ENCODE peak calls at places on chromosomes 5 and 9, in five cellular contexts. W is testis; I is Peyer's patch; R is CD4-positive, alpha-beta T cell; B is uterus. O is an unnamed sample.

GRCh38 chr9:36936498-36936831 is 97.6 kb downstream of the PAX5 start:
- DNase-seq in W (no peak), I (no peak), R (no peak), B (no peak), O (no peak)

GRCh38 chr9:124326378-124326777 is 68.6 kb downstream of the NEK6 start:
- DNase-seq in W (no peak), I (no peak), R (no peak), B (no peak), O (no peak)

GRCh38 chr9:105890046-105890822 is 195.9 kb downstream of the TMEM38B start:
- DNase-seq in W (no peak), I (no peak), R (no peak), B (no peak), O (no peak)

GRCh38 chr9:94875300-94876063 is 149.0 kb downstream of the AOPEP start:
- DNase-seq in W (no peak), I (no peak), R (no peak), B (no peak), O (no peak)

GRCh38 chr9:134399435-134400056 is 73.3 kb downstream of the RXRA start:
- DNase-seq in W (no peak), I (no peak), R (no peak), B (no peak), O (no peak)

GRCh38 chr5:138140268-138140667 is 1.0 kb upstream of the NME5 start:
- DNase-seq in W (no peak), I (no peak), R (no peak), B (no peak), O (no peak)

GRCh38 chr5:108560581-108560980 is 178.7 kb upstream of the FBXL17 start:
- DNase-seq in W (no peak), I (no peak), R (no peak), B (no peak), O (no peak)

GRCh38 chr9:38254756-38255155 is 137.7 kb upstream of the ALDH1B1 start:
- DNase-seq in W (no peak), I (no peak), R (no peak), B (no peak), O (no peak)

GRCh38 chr5:61614606-61615005 is 282.5 kb downstream of the ZSWIM6 start:
- DNase-seq in W (no peak), I (no peak), R (no peak), B (no peak), O (no peak)

GRCh38 chr9:116662633-116663032 is 24.5 kb upstream of the TRIM32 start:
- DNase-seq in W (no peak), I (no peak), R (no peak), B (no peak), O (no peak)

GRCh38 chr5:65125681-65126080 is 356.0 kb downstream of the ADAMTS6 start:
- DNase-seq in W (no peak), I (no peak), R (no peak), B (no peak), O (no peak)

GRCh38 chr9:37965116-37965515 is 61.2 kb upstream of the SLC25A51 start:
- DNase-seq in W (no peak), I (no peak), R (no peak), B (no peak), O (no peak)

GRCh38 chr9:99059074-99059894 is 45.6 kb upstream of the TGFBR1 start:
- DNase-seq in W (no peak), I (no peak), R (no peak), B (no peak), O (no peak)

GRCh38 chr9:13983607-13984006 is 330.3 kb downstream of the NFIB start:
- DNase-seq in W (no peak), I (no peak), R (no peak), B (no peak), O (no peak)

GRCh38 chr5:17991775-17992174 is 357.5 kb downstream of the TAF11L14 start:
- DNase-seq in W (no peak), I (no peak), R (no peak), B (no peak), O (no peak)

GRCh38 chr9:37944266-37944650 is 40.3 kb upstream of the SLC25A51 start:
- DNase-seq in W (no peak), I (no peak), R (no peak), B (peak), O (no peak)

GRCh38 chr9:108636023-108636422 is 219.8 kb downstream of the ACTL7B start:
- DNase-seq in W (no peak), I (no peak), R (no peak), B (no peak), O (no peak)

GRCh38 chr9:89720721-89721660 is 116.2 kb downstream of the GADD45G start:
- DNase-seq in W (no peak), I (no peak), R (no peak), B (peak), O (no peak)

GRCh38 chr5:926416-927171 is 33.9 kb downstream of the TRIP13 start:
- DNase-seq in W (peak), I (no peak), R (no peak), B (peak), O (no peak)

GRCh38 chr5:923473-923873 is 30.8 kb downstream of the TRIP13 start:
- DNase-seq in W (peak), I (peak), R (peak), B (peak), O (no peak)

GRCh38 chr5:929596-929995 is 36.9 kb downstream of the TRIP13 start:
- DNase-seq in W (peak), I (no peak), R (no peak), B (no peak), O (no peak)

GRCh38 chr5:930853-931252 is 38.2 kb downstream of the TRIP13 start:
- DNase-seq in W (peak), I (no peak), R (no peak), B (no peak), O (no peak)

DNA sequence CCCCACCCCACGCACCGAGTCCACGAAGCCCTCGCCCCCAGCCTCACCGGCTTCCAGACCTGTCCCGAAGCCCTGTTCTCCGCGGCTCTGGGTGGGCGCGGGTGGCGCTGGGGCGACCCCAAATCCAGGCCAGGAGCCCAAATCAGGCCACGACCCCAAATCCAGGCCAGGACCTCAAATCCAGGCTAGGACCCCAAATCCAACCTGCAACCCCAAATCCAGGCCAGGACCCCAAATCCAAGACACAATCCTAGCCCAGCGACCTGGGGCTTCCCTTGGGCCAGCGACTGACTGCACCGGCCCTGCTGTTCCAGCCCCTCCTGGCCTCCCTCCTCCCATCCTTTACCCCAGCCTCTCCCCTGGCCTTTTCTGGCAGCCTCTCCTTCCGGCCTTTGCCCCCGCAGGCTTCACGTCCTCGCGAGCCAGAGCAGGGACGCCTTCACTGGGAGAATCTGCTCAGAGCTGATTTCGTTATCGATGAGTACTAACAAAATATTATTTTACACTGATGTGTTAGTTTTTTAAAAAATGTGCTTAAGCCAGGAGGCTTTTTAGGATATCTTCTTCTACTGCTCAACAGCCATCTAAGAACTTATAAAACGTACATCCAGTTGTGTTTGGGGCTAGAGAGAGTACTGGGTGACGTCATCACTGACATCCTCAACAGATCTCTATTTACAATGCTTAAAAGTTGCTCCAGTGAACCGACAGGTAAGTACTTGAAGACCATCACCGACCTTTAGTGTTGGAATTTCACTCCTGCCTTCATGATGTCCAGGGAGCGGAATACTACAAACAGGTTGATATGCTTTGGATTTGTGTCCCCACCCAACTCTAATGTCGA is 34.7 kb downstream of the TRIP13 start:
- DNase-seq in W (peak), I (no peak), R (no peak), B (no peak), O (no peak)
- TF ChIP-seq CTCF in W (no peak), I (no peak), R (no peak), B (no peak), O (no peak)

GRCh38 chr5:81315336-81315735 is 13.9 kb downstream of the ZCCHC9 start:
- DNase-seq in W (no peak), I (no peak), R (no peak), B (no peak), O (no peak)
- H3K27ac ChIP-seq in W (no peak), I (no peak), R (no peak), B (no peak), O (no peak)

GRCh38 chr5:172896465-172896864 is 62.4 kb downstream of the ERGIC1 start:
- DNase-seq in W (no peak), I (no peak), R (no peak), B (no peak), O (no peak)

GRCh38 chr5:172895549-172895948 is 61.5 kb downstream of the ERGIC1 start:
- DNase-seq in W (no peak), I (no peak), R (no peak), B (no peak), O (no peak)

GRCh38 chr5:172898513-172899369 is 60.5 kb upstream of the RPL26L1 start:
- DNase-seq in W (no peak), I (no peak), R (no peak), B (no peak), O (no peak)

GRCh38 chr5:172899436-172899835 is 59.8 kb upstream of the RPL26L1 start:
- DNase-seq in W (no peak), I (no peak), R (no peak), B (no peak), O (no peak)

GRCh38 chr5:172897691-172898512 is 61.3 kb upstream of the RPL26L1 start:
- DNase-seq in W (no peak), I (no peak), R (no peak), B (no peak), O (no peak)
- TF ChIP-seq CTCF in W (no peak), I (no peak), R (no peak), B (peak), O (no peak)

DNA sequence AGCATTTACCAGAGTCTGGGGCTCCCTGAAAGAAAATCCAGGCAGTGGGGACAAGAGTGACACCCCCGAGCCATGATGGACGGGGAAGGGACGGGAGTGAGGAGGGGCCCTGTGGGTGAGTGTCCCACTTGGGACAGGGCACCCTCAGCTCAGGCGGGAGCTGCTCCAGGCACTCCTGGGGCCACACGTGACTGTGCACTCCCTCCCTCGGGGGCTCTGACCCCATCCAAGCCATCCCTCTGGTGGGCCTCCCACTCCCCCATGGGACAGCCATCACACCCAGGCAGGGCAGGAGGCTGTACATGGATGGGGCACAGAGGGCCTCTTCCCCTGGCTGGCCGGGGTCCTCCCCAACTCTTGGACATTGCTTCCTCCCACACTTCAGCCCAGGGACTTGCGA is 3.0 kb upstream of the CARD9 start:
- DNase-seq in W (no peak), I (no peak), R (no peak), B (no peak), O (no peak)
- H3K27ac ChIP-seq in W (no peak), I (no peak), R (no peak), B (no peak), O (no peak)

GRCh38 chr5:132283423-132284043 is 10.7 kb upstream of the SLC22A4 start:
- DNase-seq in W (peak), I (no peak), R (no peak), B (peak), O (no peak)
- TF ChIP-seq CTCF in W (peak), I (no peak), R (no peak), B (peak), O (peak)

GRCh38 chr5:74934949-74935751 is 69.0 kb upstream of the FAM169A start:
- DNase-seq in W (peak), I (no peak), R (no peak), B (no peak), O (no peak)
- H3K27ac ChIP-seq in W (no peak), I (no peak), R (no peak), B (no peak), O (no peak)

DNA sequence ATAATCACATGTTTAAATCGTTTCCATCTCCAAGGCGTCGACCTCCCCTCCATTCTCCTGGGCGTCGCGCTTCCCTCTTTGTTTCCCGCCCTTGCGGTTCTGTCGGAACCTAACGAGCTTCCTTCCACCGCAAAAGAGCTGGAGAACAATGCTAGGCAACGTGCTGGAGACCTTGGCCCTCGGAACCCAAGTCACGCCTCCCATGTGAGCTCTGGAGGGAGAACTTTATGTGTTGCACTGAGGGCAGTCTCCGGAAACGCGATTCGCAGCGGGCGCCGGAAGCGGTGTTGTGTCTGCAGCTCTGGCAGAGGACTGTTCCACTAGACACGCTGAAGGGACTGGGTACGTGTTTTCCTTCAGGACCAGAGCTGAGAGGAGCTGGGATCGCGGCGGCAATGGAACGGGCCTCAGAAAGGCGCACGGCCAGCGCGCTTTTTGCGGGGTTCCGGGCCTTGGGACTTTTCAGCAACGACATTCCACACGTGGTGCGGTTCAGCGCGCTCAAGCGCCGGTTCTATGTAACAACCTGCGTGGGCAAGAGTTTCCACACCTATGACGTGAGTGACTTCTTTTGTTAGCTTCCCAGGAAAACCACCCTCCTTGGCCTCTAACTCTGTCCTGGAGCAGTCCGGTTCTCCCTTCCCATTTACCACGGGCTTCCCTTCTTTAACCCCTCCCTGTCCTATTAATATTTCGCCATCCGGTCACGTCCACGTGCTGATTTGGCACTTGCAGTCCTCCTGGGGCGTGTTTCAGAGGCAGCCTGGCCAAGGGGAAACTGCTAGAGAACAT is at the start of gene WDR36:
- DNase-seq in W (peak), I (peak), R (peak), B (peak), O (peak)
- TF ChIP-seq CTCF in W (no peak), I (no peak), R (no peak), B (peak), O (peak)

DNA sequence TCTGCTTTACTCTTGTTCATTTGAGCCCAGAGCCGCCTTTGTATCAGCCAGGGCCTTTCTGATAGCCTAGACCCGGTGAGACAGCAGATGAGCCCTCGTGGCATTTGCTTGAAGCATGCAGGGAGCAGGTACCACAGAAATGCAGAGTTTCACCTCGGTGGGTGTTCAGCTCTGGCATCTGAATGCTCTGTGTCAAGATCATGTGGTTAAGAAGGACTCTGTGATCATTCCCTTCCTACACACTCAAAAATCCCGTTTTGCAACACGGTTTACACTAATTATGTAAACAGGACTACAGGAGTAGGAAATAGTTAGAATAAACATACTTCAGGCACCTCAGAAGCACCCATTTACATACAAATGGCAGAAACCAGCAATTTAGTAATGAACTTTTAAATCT is 67.2 kb downstream of the MVB12B start:
- DNase-seq in W (no peak), I (no peak), R (no peak), B (no peak), O (no peak)
- H3K27ac ChIP-seq in W (no peak), I (no peak), R (no peak), B (no peak), O (peak)